ENCODE peak calls at places on chromosomes 2 and 18, in four cellular contexts. One of them, this sample, is unnamed. For H3K4me1, the result is how much of the 10 kb centered on the place peaks cover.

GRCh38 chr2:68031546-68032160 is 31.2 kb downstream of the C1D start:
- DNase-seq in Peyer's patch: no peak
- DNase-seq in A549: peak
- DNase-seq in suprapubic skin: no peak
- DNase-seq in this sample: no peak

GRCh38 chr2:102041351-102041750 is 49.6 kb downstream of the IL1R2 start:
- DNase-seq in Peyer's patch: no peak
- DNase-seq in A549: no peak
- DNase-seq in suprapubic skin: no peak
- DNase-seq in this sample: no peak

GRCh38 chr2:149921911-149922616 is 334.5 kb upstream of the MMADHC start:
- DNase-seq in Peyer's patch: no peak
- DNase-seq in A549: no peak
- DNase-seq in suprapubic skin: no peak
- DNase-seq in this sample: no peak

GRCh38 chr2:234953116-234954031 is 1.6 kb downstream of the SH3BP4 start:
- DNase-seq in Peyer's patch: no peak
- DNase-seq in A549: no peak
- DNase-seq in suprapubic skin: no peak
- DNase-seq in this sample: no peak

GRCh38 chr18:75123113-75123512 is 85.8 kb downstream of the PTGR3 start:
- DNase-seq in Peyer's patch: no peak
- DNase-seq in A549: no peak
- DNase-seq in suprapubic skin: peak
- DNase-seq in this sample: no peak

GRCh38 chr2:953975-954686 is 3.5 kb downstream of the SNTG2 start:
- DNase-seq in Peyer's patch: no peak
- DNase-seq in A549: peak
- DNase-seq in suprapubic skin: no peak
- DNase-seq in this sample: no peak

GRCh38 chr2:33297748-33298035 is 178.8 kb upstream of the RASGRP3 start:
- DNase-seq in Peyer's patch: no peak
- DNase-seq in A549: no peak
- DNase-seq in suprapubic skin: no peak
- DNase-seq in this sample: no peak

GRCh38 chr2:1642066-1642861 is 102.1 kb downstream of the PXDN start:
- DNase-seq in Peyer's patch: no peak
- DNase-seq in A549: no peak
- DNase-seq in suprapubic skin: no peak
- DNase-seq in this sample: no peak

GRCh38 chr2:50765146-50765545 is 266.8 kb downstream of the NRXN1 start:
- DNase-seq in Peyer's patch: no peak
- DNase-seq in A549: no peak
- DNase-seq in suprapubic skin: no peak
- DNase-seq in this sample: no peak

GRCh38 chr2:207260947-207261346 is 95.2 kb upstream of the KLF7 start:
- DNase-seq in Peyer's patch: no peak
- DNase-seq in A549: no peak
- DNase-seq in suprapubic skin: no peak
- DNase-seq in this sample: no peak

GRCh38 chr2:234024304-234024703 is 26.2 kb upstream of the SPP2 start:
- DNase-seq in Peyer's patch: no peak
- DNase-seq in A549: no peak
- DNase-seq in suprapubic skin: no peak
- DNase-seq in this sample: no peak

GRCh38 chr2:228329279-228329678 is 147.8 kb upstream of the SPHKAP start:
- DNase-seq in Peyer's patch: no peak
- DNase-seq in A549: no peak
- DNase-seq in suprapubic skin: no peak
- DNase-seq in this sample: no peak

DNA sequence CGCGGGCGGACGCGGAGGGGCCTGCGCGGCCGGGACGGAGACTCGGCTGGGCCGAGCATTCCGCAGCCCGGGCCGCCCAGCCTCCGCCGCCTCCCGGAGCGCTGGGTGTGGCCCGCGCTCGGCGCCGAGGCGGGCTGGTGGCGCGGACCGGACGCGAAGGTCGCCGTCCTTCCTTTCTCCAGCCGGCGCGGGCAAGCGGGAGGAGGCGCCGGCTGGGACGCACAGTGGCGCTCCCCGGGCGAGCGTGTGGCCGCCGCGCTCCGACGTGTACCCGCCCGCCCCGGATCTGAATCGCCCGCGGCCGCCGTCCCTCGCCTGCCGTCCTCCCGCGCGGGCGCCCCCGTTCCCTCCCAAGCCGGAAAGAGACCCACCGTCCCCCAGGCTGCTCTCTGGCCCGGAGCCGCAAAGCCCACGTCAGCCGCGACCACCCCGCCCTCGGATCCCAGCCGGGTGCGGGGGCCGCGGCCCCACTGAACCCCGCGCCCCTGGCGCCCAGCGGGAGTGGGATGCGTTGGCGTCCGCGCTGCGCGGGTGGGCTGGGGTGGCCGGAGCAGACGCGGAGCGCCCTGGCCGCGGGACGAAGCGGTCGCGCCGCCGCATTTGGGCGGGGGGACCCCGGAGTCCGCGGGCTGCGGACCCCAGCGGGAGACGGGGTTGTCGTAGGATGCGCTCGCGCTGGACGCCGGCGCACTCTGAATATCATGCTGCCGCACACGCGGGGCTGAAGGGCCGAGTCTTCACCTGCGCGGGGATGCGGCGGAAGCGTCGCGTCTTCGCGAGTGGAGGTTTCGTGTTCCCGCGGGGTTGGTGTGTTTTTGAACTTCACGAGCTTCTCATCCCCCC is 697 bp downstream of the SPATS2L start:
- DNase-seq in Peyer's patch: peak
- DNase-seq in A549: peak
- DNase-seq in suprapubic skin: peak
- DNase-seq in this sample: peak
- H3K27ac ChIP-seq in Peyer's patch: peak
- H3K27ac ChIP-seq in A549: peak
- H3K27ac ChIP-seq in suprapubic skin: peak
- H3K27ac ChIP-seq in this sample: peak

DNA sequence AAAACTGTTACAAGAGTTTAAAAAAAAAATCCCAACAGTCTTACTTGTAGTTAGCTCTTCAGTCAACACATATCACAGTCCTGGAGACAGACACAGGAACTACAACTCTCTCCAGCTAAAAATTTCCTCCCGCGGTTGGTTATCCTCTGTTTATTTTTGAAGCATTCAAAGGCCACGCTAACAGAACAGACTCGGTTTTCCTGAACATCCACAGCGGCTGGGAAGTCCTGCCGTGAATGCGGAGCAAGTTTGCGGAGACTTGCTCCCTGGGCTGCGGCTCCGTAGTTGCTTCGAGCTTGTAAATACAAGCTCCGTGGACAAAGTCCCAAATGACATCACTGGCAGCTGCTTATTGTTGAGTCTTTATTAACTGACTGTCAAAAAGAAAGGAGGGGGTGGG is at the start of gene NCKAP5:
- DNase-seq in Peyer's patch: no peak
- DNase-seq in A549: peak
- DNase-seq in suprapubic skin: no peak
- DNase-seq in this sample: no peak
- TF ChIP-seq POLR2A in Peyer's patch: peak
- TF ChIP-seq POLR2A in A549: no peak
- TF ChIP-seq POLR2A in suprapubic skin: no peak
- TF ChIP-seq POLR2A in this sample: no peak

DNA sequence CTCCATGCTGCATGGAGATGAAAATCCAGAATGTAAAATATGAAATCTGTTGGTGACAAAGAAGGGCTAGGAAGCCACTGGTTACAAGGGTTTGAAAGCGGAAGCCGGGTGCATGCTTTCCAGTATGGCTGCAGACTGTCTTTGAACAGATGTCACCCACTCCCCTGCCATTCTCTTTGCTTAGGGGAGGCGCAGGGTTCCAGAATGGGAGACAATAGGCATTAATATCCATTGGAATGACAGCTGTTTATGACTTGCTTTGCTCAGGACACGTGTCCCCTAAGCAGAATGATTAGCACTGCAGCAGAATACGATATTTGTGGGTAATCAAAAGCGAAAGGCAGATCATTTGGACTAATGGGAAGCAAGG is 25.9 kb upstream of the NRP2 start:
- DNase-seq in Peyer's patch: no peak
- DNase-seq in A549: no peak
- DNase-seq in suprapubic skin: no peak
- DNase-seq in this sample: no peak
- H3K4me1 ChIP-seq in Peyer's patch: under half
- H3K4me1 ChIP-seq in A549: under half
- H3K4me1 ChIP-seq in suprapubic skin: under half
- H3K4me1 ChIP-seq in this sample: under half

GRCh38 chr2:37631292-37631691 is 40.1 kb downstream of the CDC42EP3 start:
- DNase-seq in Peyer's patch: no peak
- DNase-seq in A549: no peak
- DNase-seq in suprapubic skin: no peak
- DNase-seq in this sample: no peak

GRCh38 chr2:37627715-37628114 is 43.7 kb downstream of the CDC42EP3 start:
- DNase-seq in Peyer's patch: no peak
- DNase-seq in A549: no peak
- DNase-seq in suprapubic skin: no peak
- DNase-seq in this sample: no peak

GRCh38 chr2:37630298-37630697 is 41.1 kb downstream of the CDC42EP3 start:
- DNase-seq in Peyer's patch: no peak
- DNase-seq in A549: no peak
- DNase-seq in suprapubic skin: no peak
- DNase-seq in this sample: no peak

GRCh38 chr2:37630778-37631177 is 40.7 kb downstream of the CDC42EP3 start:
- DNase-seq in Peyer's patch: no peak
- DNase-seq in A549: no peak
- DNase-seq in suprapubic skin: no peak
- DNase-seq in this sample: no peak

DNA sequence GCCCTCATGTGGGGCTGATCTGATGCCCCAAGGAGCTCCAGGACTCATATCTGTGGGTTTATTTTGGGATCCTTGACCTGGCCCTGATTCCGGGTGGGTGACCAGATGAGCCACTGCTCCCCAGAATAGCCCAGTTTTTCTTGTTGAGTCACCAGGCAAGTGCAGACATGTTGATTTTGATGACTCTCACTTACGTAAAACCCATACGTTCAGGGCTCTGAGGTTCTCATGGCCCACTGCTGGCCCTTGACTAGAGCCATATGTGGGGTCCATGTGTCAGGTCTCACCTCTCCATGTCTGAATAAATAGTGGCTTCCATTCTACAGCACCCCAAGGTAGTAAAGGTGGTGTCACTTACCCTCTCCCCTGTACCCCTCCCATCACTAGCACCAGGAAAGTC is 41.9 kb downstream of the CDC42EP3 start:
- DNase-seq in Peyer's patch: no peak
- DNase-seq in A549: no peak
- DNase-seq in suprapubic skin: no peak
- DNase-seq in this sample: no peak
- H3K27ac ChIP-seq in Peyer's patch: no peak
- H3K27ac ChIP-seq in A549: peak
- H3K27ac ChIP-seq in suprapubic skin: no peak
- H3K27ac ChIP-seq in this sample: no peak

DNA sequence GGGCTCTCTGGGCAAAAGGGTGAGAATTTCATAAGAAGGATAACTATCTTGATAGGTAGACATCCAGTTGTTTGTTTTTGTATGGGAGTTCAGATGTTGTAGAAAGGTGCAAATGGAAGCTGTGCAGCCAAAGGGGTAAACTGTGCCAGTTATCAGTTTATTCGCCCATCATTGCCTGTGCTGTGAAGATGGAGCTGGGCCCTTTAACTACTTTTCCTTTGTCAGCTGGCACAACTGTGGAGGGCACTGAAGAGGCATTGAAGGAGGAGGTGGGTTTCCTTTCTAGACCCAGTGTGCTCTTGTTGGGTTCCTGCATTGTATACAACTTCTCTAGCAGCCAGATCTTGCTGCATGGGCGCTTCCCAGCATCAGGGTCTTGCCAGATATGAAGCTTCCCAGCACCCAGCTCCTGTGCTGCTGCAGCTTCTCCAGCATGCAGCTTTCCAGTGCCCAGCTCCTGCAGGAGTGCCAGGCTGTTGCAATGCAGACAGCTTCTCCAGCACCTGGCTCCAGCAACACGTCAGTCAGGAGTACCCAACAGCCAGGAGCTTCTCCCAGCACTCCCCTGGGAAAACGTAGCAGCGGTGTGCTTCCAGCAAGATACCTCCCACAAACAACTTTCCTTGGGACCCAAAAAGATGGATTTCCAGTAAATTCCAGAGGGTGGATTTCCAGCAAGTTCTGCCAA is 15.3 kb downstream of the DNMT3A start:
- DNase-seq in Peyer's patch: no peak
- DNase-seq in A549: no peak
- DNase-seq in suprapubic skin: no peak
- DNase-seq in this sample: no peak
- TF ChIP-seq POLR2A in Peyer's patch: no peak
- TF ChIP-seq POLR2A in A549: no peak
- TF ChIP-seq POLR2A in suprapubic skin: no peak
- TF ChIP-seq POLR2A in this sample: no peak

GRCh38 chr2:7997279-7997678 is 684.6 kb upstream of the ID2 start:
- DNase-seq in Peyer's patch: no peak
- DNase-seq in A549: no peak
- DNase-seq in suprapubic skin: no peak
- DNase-seq in this sample: no peak
- H3K4me1 ChIP-seq in Peyer's patch: under half
- H3K4me1 ChIP-seq in A549: under half
- H3K4me1 ChIP-seq in suprapubic skin: under half
- H3K4me1 ChIP-seq in this sample: under half

DNA sequence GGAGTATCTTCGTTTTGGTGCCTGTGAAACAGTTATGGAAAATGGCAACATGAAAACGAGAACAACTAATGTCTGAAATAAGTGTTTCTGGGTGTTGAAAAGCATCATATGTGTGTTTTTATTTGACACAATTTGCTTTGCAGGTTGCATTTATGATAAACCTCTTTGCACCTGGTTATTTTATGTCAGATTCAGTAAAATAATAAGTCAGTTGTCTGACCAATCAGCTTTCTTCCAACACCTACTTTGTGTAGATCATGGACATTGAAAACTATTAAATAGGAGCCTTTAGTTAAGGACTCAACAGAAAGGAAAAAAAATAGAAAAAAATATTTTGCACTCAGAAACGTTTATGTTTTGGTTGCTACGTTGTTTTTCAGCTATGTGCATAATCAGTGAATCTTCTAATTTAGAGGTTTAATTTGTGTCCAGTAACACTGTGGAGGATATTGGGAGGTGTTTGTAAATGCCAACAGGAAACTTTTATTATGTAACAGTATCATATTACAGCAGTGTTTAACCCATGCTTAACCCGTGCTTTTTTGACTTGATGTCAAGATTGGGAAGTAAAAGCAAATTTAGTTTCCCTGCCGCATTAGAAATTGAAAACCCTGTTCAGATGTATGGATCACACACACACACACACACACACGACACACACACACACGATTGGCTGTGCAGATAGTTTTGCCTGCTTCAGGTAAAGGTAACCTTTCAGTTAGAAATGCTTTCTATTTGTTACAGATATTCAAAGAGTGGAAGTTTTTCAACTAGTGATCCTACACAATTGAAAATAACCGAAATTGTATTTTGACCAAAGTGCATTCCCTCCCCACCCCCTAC is 2.6 kb downstream of the PKP4 start:
- DNase-seq in Peyer's patch: no peak
- DNase-seq in A549: peak
- DNase-seq in suprapubic skin: no peak
- DNase-seq in this sample: no peak
- H3K27ac ChIP-seq in Peyer's patch: no peak
- H3K27ac ChIP-seq in A549: peak
- H3K27ac ChIP-seq in suprapubic skin: no peak
- H3K27ac ChIP-seq in this sample: no peak